ENCODE peak calls at places on chromosomes 7 and 10, in four cellular contexts. One of them, this sample, is unnamed.

GRCh38 chr7:107692501-107692900 is 31.9 kb downstream of the SLC26A4 start:
- DNase-seq in ELF-1: no peak
- DNase-seq in CD8-positive, alpha-beta T cell: no peak
- DNase-seq in Right ventricle myocardium superior: no peak
- DNase-seq in this sample: no peak

GRCh38 chr10:110226926-110227641 is 19.7 kb downstream of the MXI1 start:
- DNase-seq in CD8-positive, alpha-beta T cell: peak
- DNase-seq in Right ventricle myocardium superior: peak
- DNase-seq in ELF-1: peak
- DNase-seq in this sample: no peak

GRCh38 chr7:17696422-17696821 is 243.9 kb downstream of the SNX13 start:
- DNase-seq in CD8-positive, alpha-beta T cell: no peak
- DNase-seq in Right ventricle myocardium superior: peak
- DNase-seq in ELF-1: no peak
- DNase-seq in this sample: no peak

GRCh38 chr7:129855234-129855673 is 97.5 kb downstream of the UBE2H start:
- DNase-seq in Right ventricle myocardium superior: no peak
- DNase-seq in ELF-1: no peak
- DNase-seq in CD8-positive, alpha-beta T cell: no peak
- DNase-seq in this sample: no peak

GRCh38 chr7:87344446-87344845 is 1.0 kb upstream of the CROT start:
- DNase-seq in ELF-1: no peak
- DNase-seq in Right ventricle myocardium superior: no peak
- DNase-seq in CD8-positive, alpha-beta T cell: no peak
- DNase-seq in this sample: no peak

GRCh38 chr10:10032991-10033390 is 984.7 kb upstream of the CELF2 start:
- DNase-seq in ELF-1: no peak
- DNase-seq in Right ventricle myocardium superior: no peak
- DNase-seq in CD8-positive, alpha-beta T cell: no peak
- DNase-seq in this sample: no peak

GRCh38 chr7:155166673-155167370 is 96.7 kb downstream of the HTR5A start:
- DNase-seq in ELF-1: peak
- DNase-seq in CD8-positive, alpha-beta T cell: no peak
- DNase-seq in Right ventricle myocardium superior: no peak
- DNase-seq in this sample: no peak

GRCh38 chr10:44374155-44374554 is 10.7 kb downstream of the CXCL12 start:
- DNase-seq in ELF-1: no peak
- DNase-seq in CD8-positive, alpha-beta T cell: no peak
- DNase-seq in Right ventricle myocardium superior: no peak
- DNase-seq in this sample: no peak

GRCh38 chr10:108078263-108078662 is 913.8 kb upstream of the SORCS1 start:
- DNase-seq in Right ventricle myocardium superior: no peak
- DNase-seq in CD8-positive, alpha-beta T cell: no peak
- DNase-seq in ELF-1: no peak
- DNase-seq in this sample: no peak

GRCh38 chr7:87456247-87456646 is 19.2 kb downstream of the ABCB4 start:
- DNase-seq in CD8-positive, alpha-beta T cell: no peak
- DNase-seq in Right ventricle myocardium superior: no peak
- DNase-seq in ELF-1: peak
- DNase-seq in this sample: no peak

GRCh38 chr7:47988496-47989386 is 9.3 kb upstream of the HUS1 start:
- DNase-seq in CD8-positive, alpha-beta T cell: no peak
- DNase-seq in Right ventricle myocardium superior: no peak
- DNase-seq in ELF-1: no peak
- DNase-seq in this sample: no peak

GRCh38 chr7:36863901-36864701 is 139.8 kb upstream of the AOAH start:
- DNase-seq in Right ventricle myocardium superior: no peak
- DNase-seq in ELF-1: no peak
- DNase-seq in CD8-positive, alpha-beta T cell: peak
- DNase-seq in this sample: no peak

GRCh38 chr7:56188823-56189346 is 72.7 kb upstream of the NUPR2 start:
- DNase-seq in Right ventricle myocardium superior: no peak
- DNase-seq in CD8-positive, alpha-beta T cell: no peak
- DNase-seq in ELF-1: no peak
- DNase-seq in this sample: no peak

GRCh38 chr10:99775850-99776249 is 6.6 kb upstream of the ABCC2 start:
- DNase-seq in ELF-1: no peak
- DNase-seq in Right ventricle myocardium superior: no peak
- DNase-seq in CD8-positive, alpha-beta T cell: no peak
- DNase-seq in this sample: no peak

GRCh38 chr7:72785166-72785955 is 42.6 kb downstream of the TYW1B start:
- DNase-seq in ELF-1: no peak
- DNase-seq in Right ventricle myocardium superior: no peak
- DNase-seq in CD8-positive, alpha-beta T cell: no peak
- DNase-seq in this sample: no peak

GRCh38 chr7:92644406-92645113 is 54.4 kb upstream of the FAM133B start:
- DNase-seq in CD8-positive, alpha-beta T cell: no peak
- DNase-seq in ELF-1: no peak
- DNase-seq in Right ventricle myocardium superior: peak
- DNase-seq in this sample: no peak

GRCh38 chr7:55521543-55522267 is 50.6 kb downstream of the VOPP1 start:
- DNase-seq in Right ventricle myocardium superior: no peak
- DNase-seq in CD8-positive, alpha-beta T cell: no peak
- DNase-seq in ELF-1: no peak
- DNase-seq in this sample: no peak

GRCh38 chr10:59692113-59692512 is 17.5 kb downstream of the SLC16A9 start:
- DNase-seq in Right ventricle myocardium superior: no peak
- DNase-seq in ELF-1: no peak
- DNase-seq in CD8-positive, alpha-beta T cell: no peak
- DNase-seq in this sample: no peak

GRCh38 chr10:60663850-60664249 is 114.4 kb upstream of the CDK1 start:
- DNase-seq in Right ventricle myocardium superior: no peak
- DNase-seq in CD8-positive, alpha-beta T cell: no peak
- DNase-seq in ELF-1: no peak
- DNase-seq in this sample: no peak

GRCh38 chr10:61899997-61900828 is 1.3 kb upstream of the ARID5B start:
- DNase-seq in Right ventricle myocardium superior: peak
- DNase-seq in ELF-1: peak
- DNase-seq in CD8-positive, alpha-beta T cell: peak
- DNase-seq in this sample: no peak

GRCh38 chr10:5948999-5949759 is 28.2 kb downstream of the IL15RA start:
- DNase-seq in ELF-1: peak
- DNase-seq in Right ventricle myocardium superior: peak
- DNase-seq in CD8-positive, alpha-beta T cell: no peak
- DNase-seq in this sample: no peak

GRCh38 chr7:47786557-47787248 is 161.6 kb downstream of the PKD1L1 start:
- DNase-seq in ELF-1: peak
- DNase-seq in CD8-positive, alpha-beta T cell: no peak
- DNase-seq in Right ventricle myocardium superior: peak
- DNase-seq in this sample: no peak

GRCh38 chr7:81308643-81309354 is 389.9 kb upstream of the SEMA3C start:
- DNase-seq in ELF-1: no peak
- DNase-seq in CD8-positive, alpha-beta T cell: no peak
- DNase-seq in Right ventricle myocardium superior: no peak
- DNase-seq in this sample: no peak

GRCh38 chr7:43790834-43791233 is 32.4 kb downstream of the BLVRA start:
- DNase-seq in Right ventricle myocardium superior: no peak
- DNase-seq in ELF-1: no peak
- DNase-seq in CD8-positive, alpha-beta T cell: no peak
- DNase-seq in this sample: no peak